ENCODE peak calls at places on chromosomes 3 and 15, in ten cellular contexts. Q is tibial nerve, D is tibial artery, U is psoas muscle, W is cardiac fibroblast, R is mucosa of descending colon, B is neural progenitor cell, A is adrenal gland, O is Peyer's patch, K is A673. M is an unnamed sample.

GRCh38 chr3:64331605-64332004 is 106.3 kb upstream of the PRICKLE2 start:
- DNase-seq in U (no peak), A (no peak), W (no peak), R (no peak), O (no peak), Q (no peak), B (no peak), D (no peak), K (no peak), M (no peak)

GRCh38 chr15:29822100-29822684 is at the start of gene TJP1:
- DNase-seq in A (peak; percentile 80), D (peak; percentile 85), W (peak; percentile 68), Q (peak; percentile 62), R (peak; percentile 87), K (peak; percentile 80), B (peak; percentile 94), O (peak; percentile 90), U (peak; percentile 81), M (peak; percentile 70)

GRCh38 chr15:52011711-52012144 is 7.3 kb upstream of the MAPK6 start:
- DNase-seq in K (no peak), Q (no peak), A (no peak), O (no peak), B (peak; percentile 44), W (peak; percentile 63), U (no peak), R (no peak), D (no peak), M (no peak)

GRCh38 chr3:186589856-186590579 is 19.5 kb downstream of the DNAJB11 start:
- DNase-seq in O (peak; percentile 64), B (no peak), U (no peak), W (peak; percentile 48), R (no peak), Q (no peak), K (no peak), D (no peak), A (no peak), M (peak; percentile 42)

GRCh38 chr3:183211390-183211789 is 41.7 kb upstream of the B3GNT5 start:
- DNase-seq in Q (no peak), D (no peak), B (no peak), R (no peak), K (no peak), U (peak; percentile 38), A (peak; percentile 92), W (no peak), O (peak; percentile 63), M (no peak)

GRCh38 chr15:56759450-56759845 is 26.1 kb upstream of the ZNF280D start:
- DNase-seq in Q (peak; percentile 63), O (no peak), W (peak; percentile 97), K (peak; percentile 20), U (peak; percentile 44), D (peak; percentile 70), A (peak; percentile 60), R (no peak), B (no peak), M (peak; percentile 29)

GRCh38 chr3:188154758-188155574 is 1.0 kb downstream of the LPP start:
- DNase-seq in R (no peak), O (no peak), U (no peak), D (no peak), K (no peak), B (no peak), W (no peak), Q (no peak), A (no peak), M (no peak)

GRCh38 chr3:101384426-101384825 is 64.1 kb upstream of the IMPG2 start:
- DNase-seq in A (no peak), O (peak; percentile 36), D (no peak), Q (no peak), R (no peak), K (no peak), B (no peak), U (no peak), W (no peak), M (no peak)

GRCh38 chr3:195853036-195853435 is 41.3 kb upstream of the MUC4 start:
- DNase-seq in R (no peak), D (no peak), Q (no peak), A (no peak), O (peak; percentile 18), W (no peak), K (no peak), B (no peak), U (no peak), M (no peak)

GRCh38 chr15:99703603-99704443 is 29.4 kb downstream of the LYSMD4 start:
- DNase-seq in U (no peak), B (peak; percentile 16), R (no peak), W (peak; percentile 97), Q (peak; percentile 50), K (peak; percentile 86), O (no peak), D (no peak), A (no peak), M (no peak)

GRCh38 chr15:69034352-69034751 is 19.9 kb downstream of the NOX5 start:
- DNase-seq in K (no peak), R (no peak), B (no peak), W (peak; percentile 84), D (no peak), A (no peak), U (no peak), O (no peak), Q (no peak), M (no peak)

GRCh38 chr15:69027976-69028518 is 13.6 kb downstream of the NOX5 start:
- DNase-seq in Q (no peak), R (no peak), A (no peak), D (no peak), U (no peak), B (no peak), W (no peak), K (no peak), O (no peak), M (peak; percentile 17)

GRCh38 chr15:69032006-69032405 is 17.5 kb downstream of the NOX5 start:
- DNase-seq in K (no peak), B (no peak), D (no peak), Q (no peak), A (no peak), W (no peak), O (no peak), U (no peak), R (no peak), M (no peak)

GRCh38 chr15:69032703-69033373 is 18.3 kb downstream of the NOX5 start:
- DNase-seq in B (no peak), A (no peak), U (no peak), Q (no peak), O (no peak), K (no peak), R (no peak), W (no peak), D (no peak), M (no peak)

GRCh38 chr15:69031013-69032001 is 16.8 kb downstream of the NOX5 start:
- DNase-seq in O (peak; percentile 68), Q (peak; percentile 7), D (no peak), K (peak; percentile 65), A (peak; percentile 61), W (peak; percentile 27), B (peak; percentile 82), R (peak; percentile 74), U (peak; percentile 33), M (peak; percentile 39)
- TF ChIP-seq CTCF in O (no peak), Q (peak; percentile 27), D (no peak), K (peak; percentile 83), A (peak; percentile 41), W (peak; percentile 61), B (peak; percentile 68), R (peak; percentile 47), U (peak; percentile 28), M (peak; percentile 14)

DNA sequence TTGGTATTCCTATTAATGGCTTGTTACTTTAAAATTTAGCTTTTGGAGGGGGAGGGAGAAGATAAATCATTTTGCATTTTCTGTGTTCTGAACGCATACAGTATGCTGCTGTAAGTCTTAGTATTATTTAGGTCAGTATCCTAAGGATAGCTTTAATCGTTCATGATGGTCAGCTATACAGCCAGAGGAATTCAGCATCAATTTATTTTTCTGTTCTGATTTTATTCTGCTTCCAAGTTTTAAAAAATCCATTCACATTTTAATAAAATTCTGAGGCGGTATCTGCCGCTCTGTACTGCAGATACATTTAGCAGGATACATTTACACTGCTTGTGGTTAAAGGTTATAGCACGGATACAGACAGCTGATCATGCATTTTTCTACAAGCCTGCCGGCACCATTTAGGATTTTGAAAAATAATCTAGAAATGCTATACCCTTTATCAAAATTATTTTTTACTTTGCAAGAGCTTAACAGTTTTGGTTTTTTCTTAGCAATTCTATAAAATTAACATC is 17.8 kb downstream of the ZBTB38 start:
- DNase-seq in R (no peak), Q (no peak), K (no peak), U (no peak), A (no peak), W (no peak), B (no peak), O (no peak), D (no peak), M (no peak)
- TF ChIP-seq CTCF in R (no peak), Q (no peak), K (no peak), U (no peak), A (no peak), W (no peak), B (no peak), O (no peak), D (no peak), M (no peak)

DNA sequence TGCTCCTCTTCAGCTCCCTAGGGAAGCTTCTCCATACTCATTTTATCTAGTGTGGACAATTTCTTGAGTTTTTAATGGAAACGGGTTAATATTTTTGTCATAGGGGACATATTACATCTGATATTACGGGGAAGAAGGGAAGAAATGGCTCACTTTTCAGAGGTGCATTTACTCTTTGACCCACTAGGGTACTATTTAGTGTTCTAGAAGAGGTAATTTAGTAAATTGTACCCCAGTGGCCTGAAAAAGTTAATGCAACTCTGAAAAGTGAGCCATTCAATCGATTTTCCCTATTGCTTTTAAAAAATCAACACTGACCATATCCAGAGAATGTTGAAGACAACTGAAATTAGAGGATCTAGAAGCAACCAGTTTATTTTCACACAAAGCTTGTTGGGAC is 71.2 kb downstream of the MAP2K5 start:
- DNase-seq in O (no peak), W (no peak), D (no peak), A (no peak), R (no peak), B (no peak), K (no peak), Q (no peak), U (no peak), M (no peak)
- TF ChIP-seq CTCF in O (no peak), W (no peak), D (no peak), A (no peak), R (no peak), B (peak; percentile 35), K (peak; percentile 14), Q (no peak), U (no peak), M (no peak)

DNA sequence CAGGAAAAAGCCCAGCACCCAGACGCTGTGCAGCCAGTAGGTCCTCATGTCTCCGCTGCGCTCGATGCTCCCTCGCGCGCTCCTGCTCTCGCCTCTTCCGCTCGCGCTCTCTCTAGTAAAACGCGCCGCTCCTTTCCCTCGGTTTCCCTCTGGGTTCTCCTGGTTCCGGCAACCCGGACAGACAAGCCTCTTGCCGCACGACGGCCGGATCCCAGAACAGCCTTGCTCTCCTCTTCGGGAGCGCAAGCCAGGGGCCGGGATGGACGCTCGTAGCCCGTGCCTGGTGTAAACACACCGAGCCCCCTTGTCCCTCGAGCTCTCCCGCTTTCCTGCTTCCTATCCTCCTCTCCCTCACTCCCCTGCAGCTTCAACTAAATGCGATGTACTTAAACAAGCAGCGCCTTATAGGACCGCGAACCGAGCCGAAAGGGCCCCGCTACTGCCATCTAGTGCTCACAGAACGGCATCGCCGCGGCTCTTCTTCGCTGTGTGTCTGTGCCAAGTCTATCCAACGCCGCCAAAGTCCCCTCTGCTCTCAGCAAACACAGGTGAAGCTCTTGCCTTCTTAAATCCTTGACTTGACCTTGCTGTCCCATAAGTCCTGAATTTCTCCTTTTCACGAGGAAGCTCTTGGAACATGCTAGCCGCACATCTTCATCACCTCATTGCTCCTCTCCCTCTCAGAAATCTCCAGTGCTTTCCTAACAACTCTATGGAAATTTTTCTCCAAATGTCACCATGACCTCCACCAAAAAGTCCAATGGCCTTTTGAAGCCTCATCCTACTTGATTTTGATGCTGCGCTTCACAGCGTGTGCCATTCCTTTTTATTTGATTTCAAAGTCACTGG is 1037.2 kb downstream of the IGSF11 start:
- DNase-seq in R (peak; percentile 80), A (peak; percentile 95), O (peak; percentile 76), K (peak; percentile 89), Q (peak; percentile 71), B (peak; percentile 93), U (peak; percentile 58), D (peak; percentile 80), W (peak; percentile 80), M (peak; percentile 69)
- TF ChIP-seq CTCF in R (peak; percentile 81), A (peak; percentile 81), O (no peak), K (peak; percentile 90), Q (peak; percentile 78), B (peak; percentile 89), U (peak; percentile 58), D (peak; percentile 62), W (peak; percentile 97), M (peak; percentile 30)